ENCODE peak calls at places on chromosome 20, in six cellular contexts. D is ureter, L is mesendoderm, C is germinal center, P is BJ, V is NCI-H1417 treated with DMSO at 0.1 percent for 48 hours. Y is an unnamed sample.

GRCh38 chr20:46725186-46726165 is 16.0 kb downstream of the SLC2A10 start:
- DNase-seq in V (no peak), C (no peak), D (no peak), L (no peak), P (no peak), Y (no peak)

GRCh38 chr20:48649868-48650267 is 177.9 kb downstream of the PREX1 start:
- DNase-seq in C (no peak), V (no peak), P (no peak), L (no peak), D (no peak), Y (no peak)

GRCh38 chr20:8473459-8473858 is 341.4 kb downstream of the PLCB1 start:
- DNase-seq in L (no peak), P (peak; percentile 20), C (no peak), D (no peak), V (peak; percentile 56), Y (no peak)

GRCh38 chr20:38170914-38171300 is 5.8 kb upstream of the TGM2 start:
- DNase-seq in D (no peak), V (no peak), P (no peak), C (no peak), L (no peak), Y (no peak)

GRCh38 chr20:10466325-10466724 is 31.2 kb downstream of the SLX4IP start:
- DNase-seq in P (no peak), D (no peak), L (peak; percentile 90), V (no peak), C (no peak), Y (peak; percentile 87)

GRCh38 chr20:7137395-7138151 is 370.1 kb downstream of the BMP2 start:
- DNase-seq in C (no peak), V (no peak), D (no peak), P (no peak), L (no peak), Y (no peak)

GRCh38 chr20:37911838-37912273 is 8.9 kb downstream of the VSTM2L start:
- DNase-seq in C (no peak), L (peak; percentile 77), D (peak; percentile 53), P (no peak), V (peak; percentile 26), Y (peak; percentile 85)

GRCh38 chr20:57450419-57450818 is 59.2 kb downstream of the RBM38 start:
- DNase-seq in L (no peak), V (no peak), P (no peak), D (peak; percentile 65), C (peak; percentile 83), Y (no peak)

GRCh38 chr20:6622041-6622440 is 145.4 kb upstream of the BMP2 start:
- DNase-seq in D (no peak), P (no peak), L (no peak), V (no peak), C (no peak), Y (no peak)

GRCh38 chr20:54084727-54085368 is 14.5 kb upstream of the BCAS1 start:
- DNase-seq in V (no peak), L (no peak), C (no peak), P (no peak), D (no peak), Y (no peak)

GRCh38 chr20:50409495-50409894 is 100.7 kb upstream of the PTPN1 start:
- DNase-seq in D (no peak), L (no peak), P (no peak), V (no peak), C (no peak), Y (no peak)

GRCh38 chr20:25049261-25050060 is 8.5 kb downstream of the ACSS1 start:
- DNase-seq in P (no peak), D (no peak), L (no peak), C (no peak), V (no peak), Y (no peak)

GRCh38 chr20:62977613-62978558 is 25.4 kb downstream of the SLC17A9 start:
- DNase-seq in P (no peak), V (peak; percentile 9), D (no peak), C (peak; percentile 93), L (no peak), Y (no peak)

GRCh38 chr20:35207950-35208611 is 18.4 kb upstream of the MMP24 start:
- DNase-seq in C (peak; percentile 55), P (no peak), V (peak; percentile 28), L (peak; percentile 76), D (peak; percentile 88), Y (peak; percentile 94)

GRCh38 chr20:20037960-20038359 is 14.3 kb downstream of the CRNKL1 start:
- DNase-seq in L (peak; percentile 50), P (peak; percentile 55), V (no peak), D (no peak), C (no peak), Y (peak; percentile 66)

GRCh38 chr20:47610247-47610944 is 108.7 kb downstream of the NCOA3 start:
- DNase-seq in L (peak; percentile 51), P (peak; percentile 46), C (no peak), V (no peak), D (no peak), Y (no peak)

GRCh38 chr20:3406481-3407425 is 716 bp downstream of the DNAAF9 start:
- DNase-seq in C (peak; percentile 8), L (peak; percentile 49), V (peak; percentile 6), D (peak; percentile 53), P (no peak), Y (peak; percentile 67)

Y was measured in GM23338.